ENCODE peak calls at places on chromosomes 11 and 22, in seven cellular contexts. N is IMR-90; E is sigmoid colon; F is testis; D is vagina; A is AG04449; C is activated CD8-positive, alpha-beta T cell treated with anti-CD3 and anti-CD28 coated beads for 36 hours. T is an unnamed sample.

GRCh38 chr11:19276859-19277808 is 36.4 kb upstream of the E2F8 start:
- DNase-seq in D (no peak), A (no peak), E (no peak), N (no peak), F (no peak), C (no peak), T (no peak)

GRCh38 chr11:122796128-122796717 is 42.1 kb upstream of the CRTAM start:
- DNase-seq in E (no peak), F (peak), D (no peak), N (peak), C (peak), A (no peak), T (no peak)

GRCh38 chr11:91163619-91164451 is 941.0 kb upstream of the CHORDC1 start:
- DNase-seq in N (peak), D (no peak), F (no peak), C (no peak), A (peak), E (no peak), T (no peak)

GRCh38 chr11:117701781-117702180 is 95.2 kb downstream of the DSCAML1 start:
- DNase-seq in N (no peak), D (no peak), A (no peak), F (no peak), C (no peak), E (no peak), T (no peak)

GRCh38 chr11:27183672-27184457 is 143.2 kb downstream of the BBOX1 start:
- DNase-seq in E (peak), A (peak), N (peak), D (no peak), C (peak), F (peak), T (peak)

GRCh38 chr11:130814440-130815073 is 101.7 kb downstream of the SNX19 start:
- DNase-seq in A (no peak), C (no peak), E (no peak), D (no peak), N (no peak), F (no peak), T (no peak)

GRCh38 chr22:50305658-50306566 is 1.5 kb downstream of the PLXNB2 start:
- DNase-seq in C (peak), E (peak), D (no peak), F (peak), A (peak), N (peak), T (peak)

GRCh38 chr11:104637652-104638170 is 260.5 kb downstream of the CASP12 start:
- DNase-seq in N (no peak), C (no peak), F (no peak), A (no peak), D (no peak), E (no peak), T (no peak)

GRCh38 chr11:64245401-64245796 is 1.3 kb downstream of the PPP1R14B start:
- DNase-seq in N (no peak), C (peak), E (peak), D (no peak), A (no peak), F (no peak), T (no peak)

GRCh38 chr11:68989936-68990606 is 9.3 kb upstream of the MRGPRD start:
- DNase-seq in A (no peak), D (no peak), E (peak), N (no peak), F (peak), C (peak), T (no peak)

GRCh38 chr22:41382098-41382578 is 396 bp downstream of the TEF start:
- DNase-seq in N (no peak), E (peak), F (peak), D (no peak), A (no peak), C (peak), T (no peak)

GRCh38 chr11:3735827-3736226 is 61.5 kb downstream of the NUP98 start:
- DNase-seq in C (no peak), N (peak), E (no peak), D (no peak), A (no peak), F (no peak), T (no peak)

GRCh38 chr11:22666700-22667439 is 459 bp downstream of the GAS2 start:
- DNase-seq in N (no peak), C (peak), F (peak), A (no peak), E (no peak), D (no peak), T (no peak)

GRCh38 chr11:134379241-134379640 is 32.8 kb downstream of the B3GAT1 start:
- DNase-seq in N (no peak), C (no peak), F (no peak), E (no peak), A (no peak), D (no peak), T (no peak)

GRCh38 chr11:110230377-110230776 is 66.0 kb downstream of the RDX start:
- DNase-seq in E (no peak), N (no peak), A (no peak), F (no peak), C (no peak), D (no peak), T (no peak)

GRCh38 chr11:126173257-126173656 is 38.2 kb downstream of the RPUSD4 start:
- DNase-seq in C (peak), F (no peak), N (no peak), D (no peak), E (no peak), A (no peak), T (no peak)

GRCh38 chr11:34161812-34162506 is 56.5 kb downstream of the NAT10 start:
- DNase-seq in D (no peak), E (no peak), A (no peak), C (peak), F (no peak), N (peak), T (no peak)

GRCh38 chr11:1784761-1785650 is 21.3 kb upstream of the CTSD start:
- DNase-seq in F (no peak), E (no peak), N (no peak), D (no peak), A (no peak), C (no peak), T (no peak)
- TF ChIP-seq CTCF in F (no peak), E (no peak), N (no peak), D (no peak), A (no peak), C (no peak), T (no peak)

GRCh38 chr11:75430692-75431532 is 2.1 kb downstream of the KLHL35 start:
- DNase-seq in F (no peak), N (no peak), E (no peak), A (no peak), C (no peak), D (no peak), T (no peak)

GRCh38 chr11:75428989-75429640 is 3.9 kb downstream of the KLHL35 start:
- DNase-seq in D (no peak), C (no peak), E (peak), F (no peak), A (no peak), N (no peak), T (no peak)

GRCh38 chr11:75431533-75432525 is 1.2 kb downstream of the KLHL35 start:
- DNase-seq in D (no peak), C (no peak), E (no peak), N (no peak), F (no peak), A (no peak), T (no peak)

GRCh38 chr11:75429641-75429901 is 3.4 kb downstream of the KLHL35 start:
- DNase-seq in F (no peak), D (no peak), N (no peak), A (no peak), C (no peak), E (no peak), T (no peak)

GRCh38 chr11:75429902-75430691 is 2.9 kb downstream of the KLHL35 start:
- DNase-seq in N (peak), A (no peak), C (peak), D (no peak), E (peak), F (peak), T (no peak)
- TF ChIP-seq CTCF in N (no peak), A (no peak), C (no peak), D (no peak), E (no peak), F (no peak), T (no peak)

GRCh38 chr11:66734215-66734614 is 5.2 kb upstream of the SPTBN2 start:
- DNase-seq in C (no peak), E (no peak), D (no peak), A (no peak), N (no peak), F (no peak), T (no peak)
- TF ChIP-seq CTCF in C (no peak), E (no peak), D (no peak), A (no peak), N (no peak), F (no peak), T (no peak)

DNA sequence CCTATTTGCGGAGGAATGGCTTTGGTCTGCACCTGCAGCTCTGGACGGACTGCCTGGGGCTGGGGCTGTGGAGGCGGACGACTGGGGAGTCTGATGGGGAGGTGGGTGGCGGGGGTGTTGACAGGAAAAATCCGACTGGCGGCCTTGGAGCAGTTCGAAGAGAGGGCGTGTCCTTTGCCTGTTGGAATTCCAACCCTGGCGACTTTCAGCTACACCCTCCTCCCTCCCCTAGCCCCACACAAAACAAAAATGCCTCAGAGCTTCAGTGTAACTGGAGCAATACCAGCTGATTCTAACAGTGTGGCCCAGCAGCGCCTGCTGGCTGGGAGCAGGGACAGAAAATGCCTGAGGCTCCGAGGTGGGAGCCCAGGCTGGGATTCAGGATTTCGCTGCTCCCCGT is 85.4 kb downstream of the ATXN10 start:
- DNase-seq in A (no peak), C (no peak), N (peak), D (no peak), E (peak), F (peak), T (peak)
- TF ChIP-seq CTCF in A (peak), C (no peak), N (no peak), D (no peak), E (no peak), F (no peak), T (peak)

DNA sequence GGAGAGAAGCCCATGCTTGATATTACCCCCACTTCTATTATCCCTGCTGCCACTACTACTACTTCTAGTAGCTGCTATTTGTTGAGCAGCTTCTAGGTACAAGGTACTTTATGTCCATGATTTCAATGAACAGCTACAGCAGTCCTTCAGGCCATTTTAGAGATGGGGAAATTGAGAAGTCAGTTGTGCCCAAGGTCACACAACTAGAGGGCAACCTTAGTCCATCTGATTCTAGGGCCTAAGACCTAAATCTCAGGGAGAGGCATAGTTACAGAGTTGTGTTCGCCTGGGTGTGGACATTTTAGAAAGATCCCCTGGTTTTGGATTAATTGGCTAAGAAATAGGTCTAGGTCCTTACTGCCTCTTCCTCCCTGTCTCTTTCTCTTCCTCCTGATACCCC is 52.3 kb downstream of the MICAL2 start:
- DNase-seq in N (no peak), E (no peak), D (no peak), F (no peak), C (no peak), A (no peak), T (no peak)
- TF ChIP-seq CTCF in N (no peak), E (no peak), D (no peak), F (no peak), C (no peak), A (no peak), T (no peak)

DNA sequence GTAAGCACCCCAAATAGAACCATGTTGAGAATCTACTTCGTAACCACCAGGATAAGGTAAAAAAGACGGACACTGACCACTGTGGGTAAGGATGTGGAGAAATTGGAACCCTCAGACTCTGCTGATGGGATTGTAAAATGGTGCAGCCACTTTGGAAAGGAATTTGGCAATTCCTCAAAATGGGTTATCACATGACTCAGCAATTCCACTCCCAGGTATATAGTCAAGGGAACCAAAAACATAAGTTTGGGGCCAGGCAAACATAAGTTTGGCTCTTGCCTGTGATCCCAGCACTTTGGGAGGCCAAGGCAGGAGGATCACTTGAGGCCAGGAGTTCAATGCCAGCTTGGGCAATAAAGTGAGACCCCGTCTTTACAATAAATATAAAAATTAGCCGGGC is 5.1 kb upstream of the CABP2 start:
- DNase-seq in A (no peak), N (no peak), F (no peak), E (no peak), C (no peak), D (no peak), T (no peak)
- TF ChIP-seq CTCF in A (no peak), N (no peak), F (no peak), E (no peak), C (no peak), D (no peak), T (no peak)